ENCODE peak calls at places on chromosomes 5 and 9, in nine cellular contexts. One of them, this sample, is unnamed.

GRCh38 chr5:151740958-151741373 is 17.5 kb downstream of the ATOX1 start:
- DNase-seq in suprapubic skin: no peak
- DNase-seq in upper lobe of left lung: no peak
- DNase-seq in esophagus squamous epithelium: no peak
- DNase-seq in tibial nerve: no peak
- DNase-seq in heart left ventricle: no peak
- DNase-seq in thyroid gland: no peak
- DNase-seq in spleen: no peak
- DNase-seq in uterus: no peak
- DNase-seq in this sample: no peak

GRCh38 chr5:166320923-166321480 is 1970.4 kb upstream of the WWC1 start:
- DNase-seq in esophagus squamous epithelium: no peak
- DNase-seq in heart left ventricle: no peak
- DNase-seq in spleen: no peak
- DNase-seq in thyroid gland: no peak
- DNase-seq in suprapubic skin: no peak
- DNase-seq in tibial nerve: no peak
- DNase-seq in upper lobe of left lung: no peak
- DNase-seq in uterus: no peak
- DNase-seq in this sample: no peak

GRCh38 chr9:81074261-81074660 is 615.1 kb downstream of the TLE1 start:
- DNase-seq in suprapubic skin: no peak
- DNase-seq in esophagus squamous epithelium: no peak
- DNase-seq in thyroid gland: no peak
- DNase-seq in spleen: no peak
- DNase-seq in tibial nerve: no peak
- DNase-seq in uterus: no peak
- DNase-seq in heart left ventricle: no peak
- DNase-seq in upper lobe of left lung: no peak
- DNase-seq in this sample: no peak

GRCh38 chr5:6134281-6134680 is 244.1 kb downstream of the MED10 start:
- DNase-seq in upper lobe of left lung: peak; percentile 0
- DNase-seq in tibial nerve: no peak
- DNase-seq in heart left ventricle: no peak
- DNase-seq in spleen: no peak
- DNase-seq in esophagus squamous epithelium: no peak
- DNase-seq in thyroid gland: no peak
- DNase-seq in uterus: no peak
- DNase-seq in suprapubic skin: no peak
- DNase-seq in this sample: no peak

GRCh38 chr9:36149197-36149596 is 12.7 kb downstream of the GLIPR2 start:
- DNase-seq in thyroid gland: no peak
- DNase-seq in uterus: peak; percentile 46
- DNase-seq in suprapubic skin: no peak
- DNase-seq in heart left ventricle: no peak
- DNase-seq in esophagus squamous epithelium: no peak
- DNase-seq in upper lobe of left lung: no peak
- DNase-seq in spleen: no peak
- DNase-seq in tibial nerve: no peak
- DNase-seq in this sample: no peak

GRCh38 chr5:94378062-94378461 is 240.3 kb downstream of the KIAA0825 start:
- DNase-seq in thyroid gland: no peak
- DNase-seq in spleen: no peak
- DNase-seq in esophagus squamous epithelium: no peak
- DNase-seq in upper lobe of left lung: no peak
- DNase-seq in suprapubic skin: no peak
- DNase-seq in uterus: no peak
- DNase-seq in heart left ventricle: no peak
- DNase-seq in tibial nerve: no peak
- DNase-seq in this sample: no peak

GRCh38 chr5:57173318-57174127 is at the start of gene GPBP1:
- DNase-seq in heart left ventricle: peak; percentile 99
- DNase-seq in upper lobe of left lung: peak; percentile 99
- DNase-seq in spleen: peak; percentile 98
- DNase-seq in tibial nerve: peak; percentile 100
- DNase-seq in esophagus squamous epithelium: peak; percentile 90
- DNase-seq in uterus: peak; percentile 99
- DNase-seq in thyroid gland: peak; percentile 99
- DNase-seq in suprapubic skin: peak; percentile 99
- DNase-seq in this sample: peak; percentile 99

GRCh38 chr5:40676643-40677333 is 2.9 kb upstream of the PTGER4 start:
- DNase-seq in spleen: no peak
- DNase-seq in upper lobe of left lung: no peak
- DNase-seq in tibial nerve: no peak
- DNase-seq in suprapubic skin: no peak
- DNase-seq in heart left ventricle: peak; percentile 44
- DNase-seq in uterus: peak; percentile 52
- DNase-seq in esophagus squamous epithelium: no peak
- DNase-seq in thyroid gland: no peak
- DNase-seq in this sample: no peak

GRCh38 chr9:133334161-133334560 is 1.8 kb downstream of the SURF6 start:
- DNase-seq in thyroid gland: no peak
- DNase-seq in spleen: peak; percentile 51
- DNase-seq in upper lobe of left lung: no peak
- DNase-seq in esophagus squamous epithelium: no peak
- DNase-seq in uterus: peak; percentile 6
- DNase-seq in suprapubic skin: no peak
- DNase-seq in heart left ventricle: no peak
- DNase-seq in tibial nerve: no peak
- DNase-seq in this sample: peak; percentile 46

GRCh38 chr5:10331341-10331796 is 22.1 kb upstream of the MARCHF6 start:
- DNase-seq in spleen: no peak
- DNase-seq in upper lobe of left lung: no peak
- DNase-seq in heart left ventricle: peak; percentile 80
- DNase-seq in uterus: peak; percentile 83
- DNase-seq in esophagus squamous epithelium: no peak
- DNase-seq in thyroid gland: peak; percentile 81
- DNase-seq in suprapubic skin: no peak
- DNase-seq in tibial nerve: peak; percentile 63
- DNase-seq in this sample: peak; percentile 72

GRCh38 chr5:153480401-153480800 is 10.1 kb upstream of the GRIA1 start:
- DNase-seq in esophagus squamous epithelium: no peak
- DNase-seq in thyroid gland: no peak
- DNase-seq in uterus: no peak
- DNase-seq in tibial nerve: no peak
- DNase-seq in suprapubic skin: no peak
- DNase-seq in heart left ventricle: no peak
- DNase-seq in upper lobe of left lung: no peak
- DNase-seq in spleen: no peak
- DNase-seq in this sample: no peak

GRCh38 chr5:54480296-54480695 is 24.8 kb downstream of the HSPB3 start:
- DNase-seq in spleen: no peak
- DNase-seq in heart left ventricle: no peak
- DNase-seq in suprapubic skin: no peak
- DNase-seq in thyroid gland: no peak
- DNase-seq in esophagus squamous epithelium: no peak
- DNase-seq in tibial nerve: no peak
- DNase-seq in uterus: no peak
- DNase-seq in upper lobe of left lung: no peak
- DNase-seq in this sample: no peak

DNA sequence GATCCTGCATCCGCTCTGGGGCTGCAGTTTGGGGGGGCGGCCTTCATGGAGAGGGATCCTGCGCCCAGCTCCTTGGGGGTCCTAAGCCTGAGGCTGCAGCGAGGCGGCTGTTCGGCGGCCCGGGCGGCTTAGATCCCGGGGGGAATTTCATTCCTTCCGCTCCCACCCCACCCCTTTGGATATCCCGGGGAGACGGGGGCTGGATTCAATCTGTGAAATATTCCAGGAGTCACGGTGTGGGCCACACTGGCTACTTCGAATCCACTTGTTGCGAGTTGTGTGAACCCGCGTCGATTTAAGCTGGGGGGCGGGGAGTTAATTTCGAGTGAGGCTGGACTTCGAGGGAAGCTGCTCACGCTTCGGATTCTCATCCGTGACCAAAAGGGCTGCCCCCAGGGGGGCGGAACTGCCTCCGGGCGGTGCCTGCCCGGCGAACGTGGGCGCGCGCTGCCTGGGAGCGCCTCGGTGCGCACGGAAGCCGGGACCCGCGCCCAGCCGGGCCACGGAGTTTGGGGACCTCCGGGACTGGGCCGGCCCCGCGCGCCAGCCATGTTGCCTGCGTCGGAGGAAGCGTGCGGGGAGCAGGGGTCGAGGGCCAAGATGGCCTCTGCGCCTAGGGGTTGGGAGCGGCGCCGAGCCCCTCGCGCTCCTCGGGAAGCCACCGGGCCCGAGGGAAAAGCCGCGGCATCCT is 790 bp downstream of the OCLN start:
- DNase-seq in spleen: peak; percentile 79
- DNase-seq in upper lobe of left lung: peak; percentile 91
- DNase-seq in tibial nerve: no peak
- DNase-seq in uterus: no peak
- DNase-seq in esophagus squamous epithelium: no peak
- DNase-seq in heart left ventricle: peak; percentile 25
- DNase-seq in suprapubic skin: no peak
- DNase-seq in thyroid gland: peak; percentile 79
- DNase-seq in this sample: no peak
- TF ChIP-seq POLR2A in spleen: no peak
- TF ChIP-seq POLR2A in upper lobe of left lung: peak; percentile 51
- TF ChIP-seq POLR2A in tibial nerve: no peak
- TF ChIP-seq POLR2A in uterus: no peak
- TF ChIP-seq POLR2A in esophagus squamous epithelium: no peak
- TF ChIP-seq POLR2A in heart left ventricle: no peak
- TF ChIP-seq POLR2A in suprapubic skin: no peak
- TF ChIP-seq POLR2A in thyroid gland: peak; percentile 53
- TF ChIP-seq POLR2A in this sample: no peak

DNA sequence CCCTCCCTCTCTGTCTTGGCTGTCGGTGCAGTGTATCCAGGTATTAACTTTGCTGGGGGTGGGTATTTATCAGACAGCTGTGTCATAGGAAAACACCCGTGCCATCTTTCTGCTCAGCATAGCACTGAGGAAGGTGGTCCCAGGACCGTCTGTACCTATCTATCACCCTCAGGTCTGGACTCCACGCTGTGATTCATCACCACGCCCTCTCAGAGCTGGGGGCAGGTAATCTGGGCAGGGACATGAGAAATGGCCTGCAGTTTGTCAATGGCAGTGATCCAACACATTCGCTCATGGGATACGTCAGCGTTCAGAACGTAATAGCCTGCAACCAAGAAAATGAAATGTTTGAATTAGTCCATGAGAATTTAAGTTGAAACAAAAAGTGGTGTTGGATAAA is 151.6 kb upstream of the MAP1B start:
- DNase-seq in uterus: no peak
- DNase-seq in spleen: no peak
- DNase-seq in suprapubic skin: no peak
- DNase-seq in thyroid gland: no peak
- DNase-seq in upper lobe of left lung: no peak
- DNase-seq in esophagus squamous epithelium: no peak
- DNase-seq in heart left ventricle: no peak
- DNase-seq in tibial nerve: no peak
- DNase-seq in this sample: no peak
- H3K27me3 ChIP-seq in uterus: no peaks in the 10 kb centered on the region
- H3K27me3 ChIP-seq in spleen: no peaks in the 10 kb centered on the region
- H3K27me3 ChIP-seq in suprapubic skin: no peaks in the 10 kb centered on the region
- H3K27me3 ChIP-seq in thyroid gland: no peaks in the 10 kb centered on the region
- H3K27me3 ChIP-seq in upper lobe of left lung: no peaks in the 10 kb centered on the region
- H3K27me3 ChIP-seq in esophagus squamous epithelium: no peaks in the 10 kb centered on the region
- H3K27me3 ChIP-seq in heart left ventricle: no peaks in the 10 kb centered on the region
- H3K27me3 ChIP-seq in tibial nerve: no peaks in the 10 kb centered on the region
- H3K27me3 ChIP-seq in this sample: no peaks in the 10 kb centered on the region

GRCh38 chr9:104093647-104094533 is at the start of gene SMC2:
- DNase-seq in tibial nerve: peak; percentile 82
- DNase-seq in esophagus squamous epithelium: peak; percentile 58
- DNase-seq in heart left ventricle: peak; percentile 94
- DNase-seq in uterus: peak; percentile 94
- DNase-seq in spleen: peak; percentile 98
- DNase-seq in thyroid gland: peak; percentile 92
- DNase-seq in upper lobe of left lung: peak; percentile 97
- DNase-seq in suprapubic skin: peak; percentile 95
- DNase-seq in this sample: peak; percentile 93
- TF ChIP-seq POLR2A in tibial nerve: peak; percentile 74
- TF ChIP-seq POLR2A in esophagus squamous epithelium: peak; percentile 71
- TF ChIP-seq POLR2A in heart left ventricle: no peak
- TF ChIP-seq POLR2A in uterus: peak; percentile 65
- TF ChIP-seq POLR2A in spleen: no peak
- TF ChIP-seq POLR2A in thyroid gland: peak; percentile 88
- TF ChIP-seq POLR2A in upper lobe of left lung: peak; percentile 90
- TF ChIP-seq POLR2A in suprapubic skin: no peak
- TF ChIP-seq POLR2A in this sample: peak; percentile 82

DNA sequence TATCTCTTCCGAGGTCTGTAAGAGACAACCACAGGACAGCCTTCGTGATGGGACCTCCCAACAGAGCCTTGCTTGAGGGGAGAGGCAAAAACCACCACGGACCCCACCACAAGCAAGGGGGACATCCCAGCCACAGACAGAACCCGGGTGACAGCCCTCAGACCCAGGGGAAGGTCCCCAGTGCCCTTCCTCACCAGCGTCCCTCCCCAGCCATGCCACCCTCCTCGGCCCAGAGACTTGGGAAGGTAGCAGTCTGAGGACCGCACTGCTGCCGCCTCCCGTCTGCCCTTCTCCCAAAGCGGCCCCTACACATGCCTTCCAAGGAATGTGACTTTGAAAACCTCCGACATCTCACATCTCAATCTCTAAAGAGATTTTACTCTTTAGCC is 13.4 kb downstream of the IPPK start:
- DNase-seq in tibial nerve: no peak
- DNase-seq in esophagus squamous epithelium: no peak
- DNase-seq in suprapubic skin: no peak
- DNase-seq in uterus: no peak
- DNase-seq in thyroid gland: no peak
- DNase-seq in spleen: peak; percentile 56
- DNase-seq in heart left ventricle: no peak
- DNase-seq in upper lobe of left lung: no peak
- DNase-seq in this sample: no peak
- H3K27me3 ChIP-seq in tibial nerve: no peaks in the 10 kb centered on the region
- H3K27me3 ChIP-seq in esophagus squamous epithelium: no peaks in the 10 kb centered on the region
- H3K27me3 ChIP-seq in suprapubic skin: no peaks in the 10 kb centered on the region
- H3K27me3 ChIP-seq in uterus: no peaks in the 10 kb centered on the region
- H3K27me3 ChIP-seq in thyroid gland: no peaks in the 10 kb centered on the region
- H3K27me3 ChIP-seq in spleen: no peaks in the 10 kb centered on the region
- H3K27me3 ChIP-seq in heart left ventricle: no peaks in the 10 kb centered on the region
- H3K27me3 ChIP-seq in upper lobe of left lung: no peaks in the 10 kb centered on the region
- H3K27me3 ChIP-seq in this sample: no peaks in the 10 kb centered on the region

DNA sequence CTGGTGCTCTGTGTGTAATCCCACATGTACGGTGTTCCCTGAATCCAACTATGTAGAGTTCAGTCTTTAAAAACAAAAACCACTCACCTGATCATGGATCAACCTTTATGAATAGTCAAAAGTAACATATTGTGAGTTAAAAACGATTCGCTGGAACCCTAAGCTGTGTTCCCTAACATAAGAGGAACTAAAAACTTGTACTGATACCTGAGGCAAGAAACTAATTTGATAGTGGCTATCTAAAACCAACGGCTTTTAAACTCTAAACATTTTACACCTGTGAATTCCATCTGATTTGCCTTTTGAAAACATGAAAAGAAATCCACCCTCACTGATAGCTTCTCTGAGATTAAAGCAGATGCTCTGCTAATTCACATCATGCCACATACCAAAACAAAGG is 101.5 kb downstream of the DEPDC1B start:
- DNase-seq in spleen: no peak
- DNase-seq in upper lobe of left lung: no peak
- DNase-seq in esophagus squamous epithelium: no peak
- DNase-seq in thyroid gland: no peak
- DNase-seq in suprapubic skin: no peak
- DNase-seq in tibial nerve: no peak
- DNase-seq in uterus: no peak
- DNase-seq in heart left ventricle: no peak
- DNase-seq in this sample: no peak
- TF ChIP-seq POLR2A in spleen: no peak
- TF ChIP-seq POLR2A in upper lobe of left lung: no peak
- TF ChIP-seq POLR2A in esophagus squamous epithelium: no peak
- TF ChIP-seq POLR2A in thyroid gland: no peak
- TF ChIP-seq POLR2A in suprapubic skin: no peak
- TF ChIP-seq POLR2A in tibial nerve: no peak
- TF ChIP-seq POLR2A in uterus: no peak
- TF ChIP-seq POLR2A in heart left ventricle: no peak
- TF ChIP-seq POLR2A in this sample: no peak